ENCODE peak calls at places on chromosomes 13 and 19, in four cellular contexts. W is WTC11, T is K562, O is HepG2. R is an unnamed sample.

GRCh38 chr13:42354246-42355117 is 82.5 kb downstream of the AKAP11 start:
- DNase-seq in W (peak), T (no peak), O (no peak), R (no peak)

GRCh38 chr19:32519023-32519422 is 62.0 kb upstream of the PDCD5 start:
- DNase-seq in W (no peak), T (no peak), O (no peak), R (no peak)

GRCh38 chr13:93118081-93118615 is 108.5 kb upstream of the GPC6 start:
- DNase-seq in W (no peak), T (no peak), O (no peak), R (no peak)

GRCh38 chr13:37706041-37706440 is 107.5 kb upstream of the POSTN start:
- DNase-seq in W (no peak), T (no peak), O (no peak), R (no peak)

GRCh38 chr13:41543664-41544300 is 86.4 kb downstream of the RGCC start:
- DNase-seq in W (no peak), T (no peak), O (no peak), R (no peak)

GRCh38 chr19:13692096-13692495 is 72.2 kb upstream of the MRI1 start:
- DNase-seq in W (no peak), T (no peak), O (no peak), R (no peak)

GRCh38 chr19:31066385-31066784 is 282.9 kb downstream of the TSHZ3 start:
- DNase-seq in W (no peak), T (no peak), O (no peak), R (peak)

GRCh38 chr13:45198924-45199323 is 1.9 kb downstream of the KCTD4 start:
- DNase-seq in W (no peak), T (no peak), O (no peak), R (no peak)

GRCh38 chr19:5646703-5647102 is 23.8 kb downstream of the SAFB start:
- DNase-seq in W (no peak), T (no peak), O (no peak), R (no peak)

GRCh38 chr19:45153339-45154063 is 7.3 kb downstream of the NKPD1 start:
- DNase-seq in W (peak), T (peak), O (no peak), R (no peak)

GRCh38 chr19:46404039-46404883 is 9.1 kb downstream of the CCDC8 start:
- DNase-seq in W (peak), T (peak), O (peak), R (peak)
- TF ChIP-seq NR3C1 in W (no peak), T (no peak), O (no peak), R (no peak)

DNA sequence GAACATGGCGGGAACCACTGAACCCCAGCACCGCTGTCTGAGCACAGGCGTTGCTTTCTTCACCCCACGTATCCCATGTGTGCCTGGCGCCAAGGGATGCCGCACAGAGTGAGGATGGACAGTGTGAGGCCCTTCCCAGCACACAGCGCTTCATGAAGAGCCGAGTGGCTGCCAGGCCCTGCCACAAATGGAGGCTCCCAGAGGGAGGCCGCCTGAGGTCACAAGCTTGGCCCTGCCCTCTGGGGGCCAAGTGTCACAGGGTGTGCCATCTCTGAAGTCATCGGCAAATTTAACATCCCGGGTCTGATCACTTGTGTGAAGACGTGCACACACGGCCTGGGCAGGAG is 24.4 kb downstream of the MPND start:
- DNase-seq in W (no peak), T (no peak), O (no peak), R (no peak)
- TF ChIP-seq NR3C1 in W (no peak), T (no peak), O (no peak), R (no peak)

GRCh38 chr13:33235564-33235963 is 50.0 kb downstream of the STARD13 start:
- DNase-seq in W (no peak), T (no peak), O (no peak), R (no peak)
- TF ChIP-seq NR3C1 in W (no peak), T (no peak), O (no peak), R (no peak)

DNA sequence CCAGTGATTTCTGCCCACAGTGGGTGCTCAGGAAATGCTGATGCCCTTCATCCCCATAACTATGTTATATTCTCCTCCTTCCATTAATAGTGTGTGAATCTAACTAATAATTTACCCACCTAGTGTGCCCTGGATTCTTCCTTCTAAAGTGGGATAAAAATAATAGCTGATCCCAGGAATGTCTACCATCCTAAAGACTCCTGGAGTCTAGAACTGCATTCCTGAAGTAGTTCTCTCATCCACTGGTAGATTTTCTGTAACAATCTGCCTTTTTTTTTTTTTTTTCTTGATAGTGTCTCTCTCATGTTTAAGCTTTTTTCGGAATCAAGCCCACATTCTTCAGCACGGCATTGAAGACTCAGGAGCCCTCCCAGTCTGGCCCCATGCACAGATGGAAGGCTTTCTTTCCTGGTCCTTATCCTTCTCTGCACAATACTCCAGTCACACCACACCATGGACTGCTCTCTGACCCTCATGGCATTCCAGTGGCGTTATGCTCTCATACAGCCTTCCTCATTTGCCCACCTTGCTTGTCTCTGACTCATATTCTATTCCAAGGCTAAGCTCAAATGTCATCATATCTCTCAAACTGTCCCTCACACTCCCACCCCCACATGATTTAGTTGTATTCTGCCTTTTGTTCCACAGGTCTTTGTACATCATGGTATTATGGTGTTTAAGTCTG is 68.8 kb upstream of the FRY start:
- DNase-seq in W (no peak), T (no peak), O (peak), R (no peak)
- TF ChIP-seq NR3C1 in W (no peak), T (no peak), O (no peak), R (no peak)

DNA sequence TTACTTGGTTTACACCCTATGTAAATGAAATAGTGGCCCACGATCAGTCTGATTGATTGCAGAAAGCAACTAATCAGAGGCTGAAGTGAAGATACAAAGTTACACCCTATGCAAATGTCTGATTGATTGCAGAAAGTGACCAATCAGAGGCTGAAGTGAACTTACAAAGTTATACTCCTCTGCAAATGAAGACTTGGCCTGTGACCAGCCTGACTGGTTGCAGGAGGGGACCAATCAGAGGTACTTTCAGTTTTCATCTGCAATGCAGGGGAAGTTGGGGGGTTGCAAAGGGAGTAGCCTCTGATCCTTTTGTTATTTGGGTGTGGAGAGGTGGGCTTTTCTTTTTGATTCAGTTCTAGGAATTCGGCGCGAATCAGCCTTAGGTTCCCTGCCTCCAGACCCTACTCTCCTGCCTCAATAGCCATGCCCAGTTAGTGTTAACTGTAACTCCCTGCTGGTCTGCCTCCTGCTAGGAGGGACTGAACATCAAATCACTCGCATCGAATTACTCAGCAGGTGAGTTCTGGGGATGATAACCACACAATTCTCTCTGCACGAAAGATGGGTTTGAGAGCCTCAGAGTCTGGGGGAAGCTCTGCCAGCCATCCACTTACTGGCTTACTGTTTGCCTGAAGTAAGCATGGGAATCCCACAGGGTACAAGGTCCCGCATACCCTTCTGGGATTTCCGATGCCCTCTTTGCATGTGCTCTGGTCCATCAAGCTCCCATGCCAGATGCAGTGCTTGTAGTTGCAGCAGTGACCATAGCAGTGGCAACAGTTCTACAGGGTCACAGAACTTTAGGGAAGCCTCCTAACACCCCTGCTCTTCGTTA is 7.5 kb downstream of the ARL11 start:
- DNase-seq in W (no peak), T (no peak), O (peak), R (no peak)
- TF ChIP-seq NR3C1 in W (no peak), T (no peak), O (no peak), R (no peak)

DNA sequence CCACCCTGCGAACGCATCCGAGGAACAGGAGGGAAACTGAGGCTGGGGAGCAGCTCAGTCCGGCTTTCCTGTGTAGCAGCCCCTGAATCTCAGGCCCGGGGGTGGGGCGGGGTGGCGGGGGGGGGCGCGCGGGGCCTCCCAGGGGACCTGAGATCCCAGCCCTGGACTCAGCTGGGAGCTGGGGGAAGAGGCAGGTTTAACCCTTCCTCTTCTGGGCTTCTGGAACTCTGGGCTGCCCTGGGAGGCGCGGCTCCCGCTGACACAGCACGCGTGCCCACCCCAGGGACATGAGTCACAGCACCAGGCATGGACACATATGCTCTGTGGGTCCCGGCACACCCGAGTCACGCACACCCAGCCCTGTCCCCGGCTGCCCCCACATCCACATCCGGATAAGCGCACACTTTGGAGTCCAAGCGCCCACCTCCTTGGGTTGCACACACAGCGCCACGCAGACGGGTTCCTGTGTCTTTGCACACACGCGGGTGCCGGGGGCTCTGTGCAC is 3.5 kb upstream of the CIRBP start:
- DNase-seq in W (no peak), T (no peak), O (no peak), R (peak)
- TF ChIP-seq NR3C1 in W (no peak), T (no peak), O (no peak), R (no peak)

R was measured in A549.